ENCODE peak calls at places on chromosome 1, in eight cellular contexts. X is HCT116, V is K562, S is HepG2, G is GM12878, J is H1, D is SK-N-SH, L is endothelial cell of umbilical vein. E is an unnamed sample.

GRCh38 chr1:162619076-162619475 is 13.2 kb upstream of the DDR2 start:
- DNase-seq in D (no peak), V (no peak), J (no peak), X (no peak), S (no peak), G (no peak), L (no peak), E (no peak)

GRCh38 chr1:206979379-206980043 is 9.3 kb upstream of the FCAMR start:
- DNase-seq in D (no peak), G (no peak), J (no peak), X (peak), L (no peak), V (peak), S (peak), E (no peak)

GRCh38 chr1:229554886-229555621 is 3.5 kb downstream of the ABCB10 start:
- DNase-seq in X (no peak), V (peak), G (no peak), J (no peak), L (no peak), S (no peak), D (no peak), E (no peak)

GRCh38 chr1:55773189-55773940 is 558.2 kb upstream of the USP24 start:
- DNase-seq in L (no peak), J (no peak), G (no peak), X (no peak), S (no peak), D (no peak), V (no peak), E (no peak)

GRCh38 chr1:110494522-110495406 is 24.2 kb downstream of the KCNA10 start:
- DNase-seq in L (peak), S (no peak), X (no peak), G (no peak), D (no peak), V (no peak), J (no peak), E (no peak)

GRCh38 chr1:150072959-150073358 is 5.4 kb downstream of the VPS45 start:
- DNase-seq in X (peak), G (no peak), S (no peak), V (no peak), L (peak), J (no peak), D (peak), E (no peak)

GRCh38 chr1:27057389-27057788 is 44.7 kb upstream of the TENT5B start:
- DNase-seq in S (no peak), V (no peak), J (no peak), X (no peak), L (no peak), D (peak), G (no peak), E (no peak)

GRCh38 chr1:26405281-26405915 is 5.2 kb upstream of the LIN28A start:
- DNase-seq in S (no peak), D (no peak), L (no peak), J (no peak), X (no peak), V (no peak), G (no peak), E (no peak)

GRCh38 chr1:212286437-212287131 is 1.4 kb downstream of the PPP2R5A start:
- DNase-seq in G (no peak), D (no peak), V (no peak), X (no peak), L (peak), J (no peak), S (no peak), E (no peak)

GRCh38 chr1:105678334-105678733 is 1378.1 kb upstream of the PRMT6 start:
- DNase-seq in D (no peak), X (no peak), V (no peak), G (no peak), J (no peak), S (no peak), L (no peak), E (no peak)

GRCh38 chr1:229229721-229230135 is 41.2 kb upstream of the RAB4A start:
- DNase-seq in D (no peak), L (no peak), X (no peak), G (no peak), J (no peak), V (no peak), S (peak), E (no peak)

GRCh38 chr1:116737855-116738318 is 16.3 kb upstream of the CD2 start:
- DNase-seq in V (no peak), X (no peak), G (peak), L (no peak), J (no peak), S (no peak), D (no peak), E (no peak)

GRCh38 chr1:94339229-94339927 is 78.8 kb upstream of the ABCD3 start:
- DNase-seq in D (no peak), G (no peak), S (no peak), X (no peak), J (no peak), V (no peak), L (no peak), E (no peak)

DNA sequence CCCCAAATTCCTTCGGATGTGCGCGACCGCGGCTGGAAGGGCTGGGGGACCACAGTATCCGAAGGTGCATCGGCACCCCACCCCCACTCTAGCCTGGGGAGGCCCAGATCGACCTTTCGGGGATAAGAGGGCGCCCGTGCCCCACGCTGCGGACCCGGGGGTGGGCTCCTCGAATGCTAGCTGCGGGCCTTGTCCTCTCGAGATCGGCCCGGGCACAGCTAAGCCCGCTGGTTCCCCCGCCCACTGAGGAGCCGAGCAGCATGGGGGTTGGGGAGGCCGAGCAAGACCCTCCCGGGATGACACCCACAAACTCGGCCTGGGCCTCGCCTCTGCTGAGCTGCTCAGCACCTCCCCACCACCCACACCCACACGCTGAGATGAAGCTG is 653 bp upstream of the IFFO2 start:
- DNase-seq in J (no peak), L (no peak), G (no peak), V (no peak), D (peak), X (no peak), S (no peak), E (no peak)
- H3K9ac ChIP-seq in J (no peak), L (peak), G (peak), V (no peak), D (peak), X (peak), S (peak), E (peak)

DNA sequence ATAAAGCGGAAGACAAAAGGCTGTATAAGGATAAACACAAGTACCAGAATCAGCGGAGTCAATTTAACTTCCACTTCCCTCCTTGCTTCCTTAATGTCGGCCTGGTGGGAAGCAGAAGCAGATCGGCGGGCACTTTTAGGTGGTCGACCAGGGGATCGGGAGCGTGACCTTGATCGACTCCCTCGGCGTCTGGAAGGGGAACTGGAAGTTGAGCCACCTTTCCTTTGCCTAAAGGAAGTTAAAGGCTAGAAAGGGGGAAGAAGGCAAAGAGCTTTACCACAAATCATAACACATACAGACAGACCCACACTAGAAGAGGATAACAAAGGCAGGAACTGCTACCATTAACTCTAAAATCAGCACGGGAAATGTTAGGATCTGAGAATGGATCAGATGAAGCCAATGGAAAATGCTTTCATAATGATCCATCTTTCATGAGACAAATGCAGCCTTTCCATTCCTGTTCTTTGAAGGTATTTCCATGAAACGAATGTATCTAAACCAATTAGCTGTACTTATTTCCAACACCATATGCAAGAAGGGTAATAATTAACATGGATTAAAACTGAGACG is 5.7 kb downstream of the LBR start:
- DNase-seq in G (no peak), V (no peak), D (no peak), X (no peak), L (peak), J (no peak), S (no peak), E (no peak)
- H3K27ac ChIP-seq in G (no peak), V (peak), D (peak), X (no peak), L (peak), J (no peak), S (no peak), E (peak)

GRCh38 chr1:43786975-43787374 is 79.6 kb downstream of the ST3GAL3 start:
- DNase-seq in L (peak), V (no peak), D (peak), G (no peak), S (peak), J (no peak), X (no peak), E (no peak)
- TF ChIP-seq POLR2AphosphoS5 in L (peak), V (no peak), D (no peak), G (no peak), S (no peak), J (no peak), X (no peak), E (no peak)

DNA sequence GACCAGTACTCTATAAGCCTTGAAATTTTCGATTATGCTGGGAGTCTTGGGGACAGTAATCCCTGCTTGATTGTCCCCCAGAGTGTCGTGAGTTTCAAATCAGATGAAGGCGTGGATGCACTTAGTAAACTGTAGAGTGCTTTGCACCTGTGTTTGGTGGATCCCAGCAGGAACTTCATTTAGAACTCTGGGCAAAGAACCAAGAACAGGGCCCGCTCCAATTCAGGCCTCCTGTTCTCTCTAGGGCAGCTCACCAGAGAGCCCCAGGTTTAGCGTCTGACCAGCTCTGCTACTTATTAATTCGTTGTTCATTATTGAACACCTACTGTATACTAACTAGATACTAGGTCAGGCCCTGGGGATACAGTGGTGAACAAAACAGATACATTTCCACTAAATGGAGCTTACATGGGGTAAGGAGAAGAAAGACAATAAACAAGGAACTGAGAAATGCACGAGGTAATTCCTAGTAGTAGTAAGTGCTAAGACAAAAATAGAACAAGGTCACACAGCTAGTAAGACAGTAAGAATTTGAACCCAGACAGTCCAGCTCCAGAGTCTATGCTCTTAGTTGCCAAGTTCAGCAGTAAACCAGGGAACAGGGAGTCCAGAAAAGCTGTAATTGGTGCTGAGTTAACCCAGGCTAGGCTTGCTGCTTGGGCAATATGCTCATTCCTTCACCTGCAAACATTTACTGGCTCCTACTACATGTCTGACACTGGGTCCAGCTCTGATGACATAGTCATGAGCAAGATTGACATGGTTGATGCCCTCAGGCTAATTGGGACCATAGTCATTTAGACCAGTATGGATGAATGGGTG is 1.7 kb downstream of the GPX7 start:
- DNase-seq in S (no peak), G (no peak), J (no peak), X (no peak), L (no peak), D (no peak), V (no peak), E (no peak)
- H3K9ac ChIP-seq in S (no peak), G (peak), J (no peak), X (no peak), L (no peak), D (no peak), V (no peak), E (no peak)

GRCh38 chr1:119081267-119081666 is 59.2 kb downstream of the WARS2 start:
- DNase-seq in L (no peak), G (no peak), J (no peak), D (no peak), X (no peak), V (no peak), S (no peak), E (no peak)
- H3K27ac ChIP-seq in L (no peak), G (no peak), J (no peak), D (no peak), X (no peak), V (no peak), S (no peak), E (peak)

DNA sequence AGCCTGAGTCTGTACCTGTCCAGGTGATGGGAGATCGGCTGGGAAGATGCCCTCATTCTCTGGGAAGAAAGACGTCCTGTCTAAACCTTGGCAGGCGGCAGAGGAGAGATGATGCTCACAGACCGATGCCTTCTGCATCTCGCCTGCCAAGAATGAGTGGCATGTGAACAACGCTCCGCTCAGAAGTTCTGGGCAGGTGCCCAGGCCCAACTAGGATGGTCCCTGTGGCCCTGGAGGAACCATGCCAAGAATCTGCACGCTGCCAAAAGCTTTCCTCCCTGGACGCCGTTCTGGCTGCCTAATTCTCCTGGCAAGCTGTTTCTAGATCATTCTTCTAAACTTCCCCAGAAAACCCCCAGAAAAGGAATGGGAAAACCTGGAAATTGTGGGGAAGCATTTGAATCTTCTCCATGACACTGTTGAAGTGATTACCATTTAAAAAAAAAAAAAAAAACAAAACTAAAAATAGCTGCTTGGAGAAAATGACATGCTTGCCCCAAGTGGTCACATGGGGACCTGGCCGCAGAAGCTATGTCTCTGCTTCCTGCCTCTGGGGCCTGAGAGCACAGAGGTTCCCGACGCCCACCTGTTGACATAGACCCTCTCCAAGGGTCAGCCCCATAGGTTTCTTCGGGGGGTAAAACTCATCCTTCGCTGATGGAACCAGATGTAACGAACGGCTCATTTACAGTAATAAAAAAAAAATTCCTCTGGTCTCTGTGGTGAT is 441.0 kb downstream of the PRDM2 start:
- DNase-seq in X (no peak), S (no peak), D (no peak), G (no peak), J (no peak), L (no peak), V (no peak), E (no peak)
- TF ChIP-seq POLR2AphosphoS5 in X (no peak), S (no peak), D (no peak), G (no peak), J (no peak), L (no peak), V (no peak), E (no peak)

GRCh38 chr1:32992489-32993214 is 28.0 kb upstream of the RNF19B start:
- DNase-seq in G (peak), L (peak), X (peak), V (peak), J (no peak), D (no peak), S (peak), E (no peak)
- H3K9ac ChIP-seq in G (peak), L (no peak), X (peak), V (no peak), J (no peak), D (no peak), S (no peak), E (no peak)

E was measured in SK-N-MC.